ENCODE peak calls at places on chromosomes 6 and 20, in eight cellular contexts. J is fibroblast of lung; P is upper lobe of right lung; A is CD8-positive, alpha-beta T cell; B is A673; X is breast epithelium; Z is fibroblast of the aortic adventitia; Q is spleen. H is an unnamed sample.

GRCh38 chr20:4699957-4700356 is 21.8 kb upstream of the PRND start:
- DNase-seq in Z (no peak), A (no peak), Q (no peak), J (no peak), B (no peak), X (no peak), P (no peak), H (no peak)

GRCh38 chr20:15179426-15180190 is 842.2 kb upstream of the FLRT3 start:
- DNase-seq in Z (no peak), Q (no peak), B (no peak), X (no peak), A (no peak), P (no peak), J (no peak), H (no peak)

GRCh38 chr6:137728386-137729349 is 138.4 kb upstream of the TNFAIP3 start:
- DNase-seq in B (no peak), A (no peak), X (peak; percentile 38), P (no peak), Z (peak; percentile 100), J (peak; percentile 83), Q (no peak), H (no peak)

GRCh38 chr6:89895273-89895874 is 1.1 kb downstream of the GJA10 start:
- DNase-seq in Q (no peak), P (no peak), B (peak; percentile 38), X (no peak), A (no peak), J (peak; percentile 62), Z (peak; percentile 53), H (no peak)

GRCh38 chr20:19628570-19629134 is 129.4 kb upstream of the RIN2 start:
- DNase-seq in X (peak; percentile 35), Q (no peak), P (no peak), J (peak; percentile 40), Z (peak; percentile 80), A (no peak), B (peak; percentile 77), H (no peak)

GRCh38 chr20:54668271-54669053 is 193.1 kb downstream of the DOK5 start:
- DNase-seq in P (no peak), B (peak; percentile 45), Z (peak; percentile 34), X (no peak), Q (no peak), J (peak; percentile 1), A (peak; percentile 2), H (no peak)

GRCh38 chr20:61913423-61914225 is 152.1 kb downstream of the TAF4 start:
- DNase-seq in P (no peak), Z (no peak), J (no peak), X (no peak), B (no peak), Q (peak; percentile 63), A (no peak), H (no peak)

GRCh38 chr6:168194732-168195565 is 115.9 kb upstream of the FRMD1 start:
- DNase-seq in P (peak; percentile 55), A (no peak), Q (no peak), J (no peak), X (no peak), Z (no peak), B (no peak), H (peak; percentile 76)

GRCh38 chr6:36610041-36610440 is 15.9 kb downstream of the SRSF3 start:
- DNase-seq in A (no peak), X (no peak), P (no peak), Z (no peak), B (no peak), J (no peak), Q (peak; percentile 28), H (peak; percentile 9)

GRCh38 chr6:36609582-36609981 is 15.4 kb downstream of the SRSF3 start:
- DNase-seq in A (no peak), B (no peak), Z (no peak), J (no peak), P (no peak), X (no peak), Q (no peak), H (peak; percentile 7)

GRCh38 chr6:36610576-36611336 is 16.6 kb downstream of the SRSF3 start:
- DNase-seq in Z (no peak), P (peak; percentile 6), Q (peak; percentile 20), A (no peak), J (peak; percentile 53), X (no peak), B (no peak), H (peak; percentile 17)

GRCh38 chr6:36607782-36608386 is 13.7 kb downstream of the SRSF3 start:
- DNase-seq in B (no peak), P (no peak), Q (peak; percentile 25), J (no peak), X (no peak), A (no peak), Z (peak; percentile 54), H (peak; percentile 14)

DNA sequence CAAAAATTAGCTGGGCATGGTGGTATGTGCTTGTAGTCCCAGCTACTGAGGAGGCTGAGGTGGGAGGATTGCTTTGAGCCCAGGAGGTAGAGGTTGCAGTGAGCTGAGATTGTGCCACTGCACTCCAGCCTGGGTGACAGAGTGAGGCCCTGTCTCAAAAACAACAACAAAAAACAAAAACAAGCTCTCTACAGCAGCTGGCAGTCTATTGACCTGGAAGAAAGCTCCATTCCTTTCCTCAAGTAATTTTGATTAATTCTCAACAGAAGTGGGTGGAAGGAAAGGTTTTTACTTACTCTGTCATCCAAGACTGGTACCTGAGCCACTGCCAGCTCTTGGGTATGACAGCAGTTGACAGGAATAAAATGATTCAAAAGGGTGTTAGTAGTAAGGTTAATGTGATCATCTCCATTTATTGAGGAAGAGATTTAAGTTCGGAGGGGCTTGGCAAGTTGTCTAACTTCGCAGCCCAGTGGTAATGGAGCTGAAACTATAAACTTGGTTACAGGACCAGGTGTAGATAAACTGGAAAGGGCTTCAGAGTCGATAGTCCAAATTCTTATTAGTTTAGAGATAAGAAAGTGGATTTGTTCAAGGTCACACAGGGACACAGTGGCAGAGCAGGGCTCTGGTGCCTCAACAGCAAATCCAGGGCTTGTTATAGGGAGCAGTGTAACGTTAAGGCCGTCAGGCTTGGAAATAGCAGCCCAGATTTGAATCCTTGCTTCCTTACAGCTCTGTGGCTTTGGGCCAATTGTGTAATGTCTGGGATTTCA is 14.8 kb downstream of the SRSF3 start:
- DNase-seq in A (no peak), J (no peak), Z (no peak), X (no peak), B (no peak), Q (no peak), P (no peak), H (peak; percentile 12)
- TF ChIP-seq CTCF in A (no peak), J (no peak), Z (no peak), X (no peak), B (no peak), Q (no peak), P (no peak), H (no peak)

GRCh38 chr20:9963029-9963428 is 71.8 kb upstream of the ANKEF1 start:
- DNase-seq in A (no peak), B (no peak), X (no peak), J (no peak), Q (no peak), Z (no peak), P (no peak), H (no peak)

GRCh38 chr20:9969626-9970025 is 65.2 kb upstream of the ANKEF1 start:
- DNase-seq in X (no peak), A (no peak), Q (no peak), B (no peak), Z (no peak), J (no peak), P (no peak), H (no peak)

GRCh38 chr20:9971746-9972145 is 63.0 kb upstream of the ANKEF1 start:
- DNase-seq in Z (no peak), X (no peak), B (no peak), P (no peak), Q (no peak), J (no peak), A (no peak), H (no peak)

DNA sequence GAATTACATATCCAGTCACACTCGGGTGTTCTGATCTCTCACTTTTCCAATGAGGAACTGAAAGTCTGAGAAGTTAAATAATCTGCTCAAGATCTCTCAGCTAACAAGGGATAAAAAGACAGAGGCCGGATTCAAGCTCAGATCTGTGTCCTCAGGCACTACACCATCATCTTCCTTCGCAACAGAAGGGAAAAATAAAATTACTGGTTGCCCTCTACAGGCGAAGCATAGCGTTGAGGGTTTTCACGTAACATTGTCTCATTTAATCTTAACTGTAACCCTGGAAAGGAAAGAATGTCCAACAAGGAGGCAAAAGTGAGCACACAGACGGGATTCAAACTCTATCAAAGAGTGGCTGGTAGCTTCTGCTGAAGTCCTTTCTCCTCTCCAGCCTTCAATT is 67.8 kb upstream of the ANKEF1 start:
- DNase-seq in Z (peak; percentile 8), A (no peak), Q (no peak), X (no peak), P (no peak), J (no peak), B (peak; percentile 32), H (no peak)
- TF ChIP-seq CTCF in Z (peak; percentile 41), A (no peak), Q (no peak), X (no peak), P (no peak), J (peak; percentile 23), B (peak; percentile 59), H (peak; percentile 71)

GRCh38 chr20:17795003-17795402 is 95.2 kb downstream of the BANF2 start:
- DNase-seq in Q (no peak), B (no peak), A (no peak), Z (no peak), P (no peak), J (no peak), X (no peak), H (no peak)

GRCh38 chr20:17795449-17796095 is 95.8 kb downstream of the BANF2 start:
- DNase-seq in X (no peak), P (no peak), J (no peak), A (no peak), Z (no peak), Q (no peak), B (no peak), H (no peak)

GRCh38 chr20:17796096-17796563 is 96.4 kb downstream of the BANF2 start:
- DNase-seq in X (peak; percentile 40), A (no peak), B (no peak), Q (no peak), P (no peak), Z (peak; percentile 89), J (peak; percentile 46), H (no peak)

GRCh38 chr20:17793986-17794385 is 94.2 kb downstream of the BANF2 start:
- DNase-seq in P (no peak), Z (no peak), B (no peak), X (no peak), Q (no peak), J (no peak), A (no peak), H (no peak)

DNA sequence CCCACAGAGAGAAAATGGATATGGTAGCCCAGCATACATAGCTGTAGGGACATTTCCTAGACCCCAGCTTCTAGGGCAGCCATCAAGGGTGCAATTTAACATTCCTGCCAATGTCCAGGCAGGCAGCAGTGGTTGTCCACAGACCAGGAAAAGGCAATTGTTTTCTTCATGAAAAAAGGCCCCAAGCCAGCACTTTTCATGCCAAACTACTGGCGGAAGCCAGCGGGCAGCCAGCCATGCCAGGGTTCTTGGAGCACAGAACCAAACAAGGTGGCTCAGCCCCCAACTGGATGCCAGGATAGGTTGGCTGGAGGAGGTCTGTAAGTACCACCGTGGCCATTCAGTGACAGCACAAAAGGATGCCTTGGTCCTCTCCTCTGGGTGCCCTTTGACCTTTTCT is 94.6 kb downstream of the BANF2 start:
- DNase-seq in Z (no peak), Q (no peak), A (no peak), B (no peak), X (peak; percentile 76), P (no peak), J (no peak), H (no peak)
- TF ChIP-seq CTCF in Z (no peak), Q (no peak), A (no peak), B (no peak), X (no peak), P (no peak), J (no peak), H (no peak)

GRCh38 chr6:149027484-149027883 is 280.7 kb downstream of the UST start:
- DNase-seq in A (no peak), X (no peak), P (no peak), J (no peak), B (no peak), Q (no peak), Z (no peak), H (no peak)

GRCh38 chr6:149025061-149025460 is 278.2 kb downstream of the UST start:
- DNase-seq in X (no peak), P (no peak), Z (no peak), Q (no peak), A (no peak), B (no peak), J (no peak), H (no peak)

GRCh38 chr6:149028767-149029405 is 282.1 kb downstream of the UST start:
- DNase-seq in B (peak; percentile 88), X (no peak), J (peak; percentile 87), P (no peak), A (peak; percentile 54), Q (no peak), Z (peak; percentile 98), H (no peak)

GRCh38 chr6:149024361-149024760 is 277.5 kb downstream of the UST start:
- DNase-seq in X (no peak), Q (no peak), Z (no peak), P (no peak), J (no peak), A (no peak), B (no peak), H (no peak)

GRCh38 chr6:149026530-149026942 is 279.7 kb downstream of the UST start:
- DNase-seq in Q (no peak), Z (peak; percentile 94), P (no peak), X (no peak), A (no peak), J (peak; percentile 91), B (peak; percentile 71), H (no peak)
- TF ChIP-seq CTCF in Q (no peak), Z (peak; percentile 69), P (peak; percentile 44), X (no peak), A (no peak), J (peak; percentile 81), B (peak; percentile 67), H (peak; percentile 95)

H was measured in chondrocyte.